ENCODE peak calls at places on chromosomes 3 and 15, in six cellular contexts. D, Z, U, O, V and J are unnamed samples. For H3K4me1 and H3K9me3, the result is how much of the 10 kb centered on the place peaks cover.

GRCh38 chr15:98649996-98650870 is 1.9 kb downstream of the IGF1R start:
- DNase-seq in D (peak), Z (peak), U (no peak), O (no peak), V (no peak), J (no peak)

GRCh38 chr15:35986072-35986666 is 440.2 kb upstream of the DPH6 start:
- DNase-seq in D (peak), Z (no peak), U (no peak), O (peak), V (no peak), J (no peak)

GRCh38 chr15:38867556-38867955 is 302.9 kb upstream of the RASGRP1 start:
- DNase-seq in D (no peak), Z (no peak), U (no peak), O (no peak), V (no peak), J (peak)

GRCh38 chr3:54087581-54088410 is 34.6 kb upstream of the CACNA2D3 start:
- DNase-seq in D (no peak), Z (no peak), U (no peak), O (no peak), V (no peak), J (no peak)

GRCh38 chr3:51681453-51681852 is 10.4 kb downstream of the TEX264 start:
- DNase-seq in D (no peak), Z (peak), U (no peak), O (no peak), V (no peak), J (no peak)

GRCh38 chr15:88255109-88255495 is 1.4 kb downstream of the NTRK3 start:
- DNase-seq in D (no peak), Z (no peak), U (no peak), O (no peak), V (no peak), J (no peak)

GRCh38 chr15:83046558-83047127 is 20.4 kb downstream of the BTBD1 start:
- DNase-seq in D (no peak), Z (no peak), U (no peak), O (no peak), V (no peak), J (no peak)

GRCh38 chr3:155871746-155872158 is 1.3 kb downstream of the GMPS start:
- DNase-seq in D (no peak), Z (no peak), U (no peak), O (no peak), V (no peak), J (no peak)

GRCh38 chr15:83436513-83437158 is 10.5 kb upstream of the SH3GL3 start:
- DNase-seq in D (no peak), Z (no peak), U (no peak), O (no peak), V (peak), J (peak)

GRCh38 chr3:129317014-129317771 is 38.5 kb downstream of the HMCES start:
- DNase-seq in D (peak), Z (no peak), U (no peak), O (no peak), V (no peak), J (peak)

GRCh38 chr3:96863129-96863740 is 48.8 kb downstream of the EPHA6 start:
- DNase-seq in D (no peak), Z (peak), U (no peak), O (peak), V (no peak), J (no peak)

GRCh38 chr3:151841801-151842200 is 27.9 kb downstream of the AADAC start:
- DNase-seq in D (no peak), Z (no peak), U (no peak), O (no peak), V (no peak), J (peak)
- H3K4me1 ChIP-seq in D (under half), Z (under half), U (under half), O (under half), V (under half), J (under half)

DNA sequence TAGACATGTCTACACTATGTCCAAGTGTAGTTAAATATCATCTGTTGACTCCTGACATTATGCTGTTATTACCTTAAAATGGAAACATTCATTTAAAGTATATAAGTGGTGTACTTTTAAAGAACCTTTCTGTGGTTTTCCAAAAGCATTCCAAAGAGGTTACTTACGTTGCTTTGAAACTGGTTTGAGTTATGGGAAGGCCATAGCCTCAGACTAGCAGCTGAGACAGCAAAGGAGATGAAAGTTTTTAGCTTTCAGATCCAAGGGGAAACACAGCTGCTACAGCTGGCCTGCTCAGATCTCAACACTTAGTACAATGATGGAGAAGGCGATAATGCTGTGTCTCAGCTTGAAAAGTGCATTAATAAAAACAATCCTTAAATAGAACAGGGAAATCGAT is 921.1 kb downstream of the ROBO1 start:
- DNase-seq in D (no peak), Z (no peak), U (no peak), O (no peak), V (no peak), J (no peak)
- H3K27ac ChIP-seq in D (no peak), Z (no peak), U (no peak), O (no peak), V (no peak), J (no peak)

GRCh38 chr15:79128556-79128955 is 38.0 kb upstream of the RASGRF1 start:
- DNase-seq in D (no peak), Z (no peak), U (no peak), O (no peak), V (no peak), J (no peak)
- H3K9me3 ChIP-seq in D (under half), Z (under half), U (under half), O (under half), V (under half), J (under half)

GRCh38 chr3:32421991-32422859 is 30.6 kb downstream of the CMTM7 start:
- DNase-seq in D (peak), Z (peak), U (peak), O (peak), V (peak), J (peak)

GRCh38 chr3:32423956-32424558 is 32.4 kb downstream of the CMTM7 start:
- DNase-seq in D (no peak), Z (no peak), U (no peak), O (no peak), V (no peak), J (no peak)

GRCh38 chr3:32423534-32423933 is 31.9 kb downstream of the CMTM7 start:
- DNase-seq in D (no peak), Z (no peak), U (no peak), O (no peak), V (no peak), J (no peak)

GRCh38 chr3:32421185-32421584 is 29.5 kb downstream of the CMTM7 start:
- DNase-seq in D (no peak), Z (no peak), U (no peak), O (no peak), V (peak), J (no peak)

GRCh38 chr3:32422943-32423342 is 31.3 kb downstream of the CMTM7 start:
- DNase-seq in D (no peak), Z (no peak), U (no peak), O (no peak), V (no peak), J (no peak)
- H3K4me1 ChIP-seq in D (under half), Z (under half), U (half or more), O (under half), V (half or more), J (under half)

DNA sequence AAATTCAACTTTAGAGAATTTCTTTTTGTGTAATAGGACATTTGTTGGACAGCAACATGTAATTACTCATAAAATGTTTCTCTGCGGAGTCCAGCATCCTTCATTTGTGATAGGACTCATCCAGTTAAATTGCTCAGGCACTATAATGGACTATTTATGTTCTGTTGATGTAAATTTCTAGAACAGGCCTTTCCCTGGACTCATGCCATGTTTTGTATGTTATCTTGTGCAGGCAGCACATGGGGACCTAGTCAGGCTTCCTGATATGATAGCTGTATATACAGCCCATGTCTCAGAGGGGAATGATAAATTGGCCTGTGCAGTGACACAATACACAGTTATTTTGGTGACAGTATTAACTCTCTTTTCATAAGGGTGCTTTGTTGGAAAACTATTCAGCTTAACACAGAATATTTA is 51.5 kb downstream of the MBNL1 start:
- DNase-seq in D (no peak), Z (no peak), U (no peak), O (no peak), V (no peak), J (no peak)
- H3K27ac ChIP-seq in D (peak), Z (peak), U (no peak), O (peak), V (no peak), J (peak)

DNA sequence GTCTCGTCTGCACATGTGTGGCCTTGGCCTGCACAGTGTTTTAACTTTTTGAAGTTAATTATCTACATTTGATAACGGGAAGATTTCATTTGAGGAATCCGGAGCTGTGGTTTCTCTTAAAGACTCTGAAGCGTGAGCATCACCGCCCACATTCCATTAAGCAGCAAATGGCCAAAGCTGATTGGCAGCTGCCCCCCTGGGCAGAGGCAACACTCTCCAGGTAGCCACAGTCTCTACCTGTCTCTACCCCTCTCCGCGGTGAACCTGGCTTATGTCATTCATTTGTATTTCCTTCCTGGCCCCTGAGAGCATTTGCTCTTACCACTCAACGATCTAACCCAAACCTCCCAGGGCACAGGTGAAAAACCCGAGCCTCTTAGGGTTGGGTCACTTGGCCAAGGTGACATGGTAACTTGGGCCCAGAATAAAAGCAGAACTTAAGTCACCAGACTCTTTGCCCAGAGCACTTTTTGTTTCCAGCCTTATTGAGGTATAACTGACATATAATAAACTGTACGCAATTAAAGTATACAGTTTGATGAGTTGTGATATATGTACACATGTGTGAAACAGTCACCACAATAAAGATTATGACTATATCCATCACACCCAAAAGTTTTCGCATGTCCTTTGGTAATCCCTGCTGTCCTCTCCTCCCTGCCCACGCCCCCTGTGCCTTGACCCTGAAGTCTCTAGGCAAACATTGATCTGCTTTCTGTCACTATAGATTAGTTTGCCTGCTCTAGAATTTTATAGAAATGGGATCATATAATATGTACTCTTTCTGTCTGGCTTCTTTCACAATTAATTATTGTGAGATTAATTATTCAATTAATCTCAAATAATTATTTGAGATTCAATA is 245.7 kb upstream of the HES1 start:
- DNase-seq in D (no peak), Z (peak), U (no peak), O (peak), V (no peak), J (no peak)
- H3K9me3 ChIP-seq in D (under half), Z (under half), U (under half), O (under half), V (under half), J (under half)

DNA sequence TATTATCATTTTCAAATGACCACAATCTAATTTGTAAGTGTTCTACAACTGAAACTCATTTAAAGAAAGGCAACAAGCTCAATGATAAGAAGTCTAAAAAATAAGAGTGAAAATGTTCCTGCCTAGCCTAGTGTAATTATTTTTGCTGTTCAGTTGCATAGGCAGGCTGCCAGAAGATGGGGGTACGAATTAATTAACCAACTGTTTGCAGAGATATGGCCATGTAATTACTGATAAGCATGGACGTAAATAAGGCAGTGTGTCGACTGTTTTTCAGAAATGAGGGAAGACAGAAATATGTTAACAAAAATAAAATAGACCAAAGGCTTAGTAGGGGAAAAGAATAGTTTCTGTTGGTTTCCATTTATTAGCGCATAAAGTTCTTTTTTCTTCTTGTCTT is 24.7 kb upstream of the SCAANT1 start:
- DNase-seq in D (no peak), Z (no peak), U (no peak), O (no peak), V (no peak), J (no peak)
- H3K4me1 ChIP-seq in D (under half), Z (under half), U (under half), O (under half), V (under half), J (under half)